ENCODE peak calls at places on chromosome 1, in six cellular contexts. E, L, K, H, Z and A are unnamed samples.

GRCh38 chr1:76770979-76771378 is 96.3 kb upstream of the ST6GALNAC5 start:
- DNase-seq in E (no peak), L (no peak), K (no peak), H (no peak), Z (no peak), A (no peak)

GRCh38 chr1:92755541-92756351 is 29.2 kb downstream of the EVI5 start:
- DNase-seq in E (no peak), L (no peak), K (no peak), H (peak), Z (peak), A (no peak)

GRCh38 chr1:115862406-115862805 is 21.5 kb upstream of the NHLH2 start:
- DNase-seq in E (peak), L (no peak), K (no peak), H (no peak), Z (no peak), A (no peak)

GRCh38 chr1:153629971-153630370 is 1.7 kb downstream of the S100A1 start:
- DNase-seq in E (no peak), L (no peak), K (no peak), H (no peak), Z (no peak), A (no peak)

GRCh38 chr1:6870571-6870970 is 85.3 kb downstream of the CAMTA1 start:
- DNase-seq in E (no peak), L (no peak), K (no peak), H (peak), Z (peak), A (no peak)

GRCh38 chr1:206700445-206701036 is 15.8 kb downstream of the MAPKAPK2 start:
- DNase-seq in E (no peak), L (no peak), K (no peak), H (no peak), Z (peak), A (no peak)

GRCh38 chr1:57124768-57125446 is 159.1 kb upstream of the C8B start:
- DNase-seq in E (peak), L (no peak), K (no peak), H (peak), Z (peak), A (no peak)

GRCh38 chr1:225865514-225865913 is 16.7 kb downstream of the TMEM63A start:
- DNase-seq in E (no peak), L (no peak), K (no peak), H (no peak), Z (no peak), A (no peak)

GRCh38 chr1:46461017-46461808 is 28.4 kb upstream of the DMBX1 start:
- DNase-seq in E (no peak), L (peak), K (no peak), H (no peak), Z (no peak), A (no peak)

GRCh38 chr1:35369922-35370671 is 101.6 kb downstream of the ZMYM4 start:
- DNase-seq in E (no peak), L (peak), K (no peak), H (peak), Z (peak), A (peak)

GRCh38 chr1:85494074-85494956 is 29.4 kb upstream of the DDAH1 start:
- DNase-seq in E (no peak), L (no peak), K (no peak), H (no peak), Z (no peak), A (no peak)

GRCh38 chr1:203325418-203326091 is 20.2 kb downstream of the BTG2 start:
- DNase-seq in E (no peak), L (no peak), K (no peak), H (no peak), Z (no peak), A (peak)

GRCh38 chr1:1539310-1540014 is 962 bp downstream of the TMEM240 start:
- DNase-seq in E (no peak), L (no peak), K (no peak), H (peak), Z (peak), A (no peak)

GRCh38 chr1:43770111-43770510 is 62.8 kb downstream of the ST3GAL3 start:
- DNase-seq in E (no peak), L (no peak), K (no peak), H (no peak), Z (no peak), A (no peak)
- H3K9ac ChIP-seq in E (no peak), L (no peak), K (no peak), H (no peak), Z (no peak), A (no peak)

GRCh38 chr1:181603735-181604410 is 120.6 kb downstream of the CACNA1E start:
- DNase-seq in E (no peak), L (no peak), K (no peak), H (no peak), Z (no peak), A (no peak)
- H3K9ac ChIP-seq in E (no peak), L (no peak), K (no peak), H (no peak), Z (no peak), A (no peak)

GRCh38 chr1:15756143-15757015 is 2.2 kb upstream of the FBLIM1 start:
- DNase-seq in E (peak), L (no peak), K (no peak), H (no peak), Z (no peak), A (peak)

GRCh38 chr1:15758537-15758936 is at the start of gene FBLIM1:
- DNase-seq in E (no peak), L (no peak), K (no peak), H (peak), Z (no peak), A (no peak)

GRCh38 chr1:15755643-15756040 is 3.0 kb upstream of the FBLIM1 start:
- DNase-seq in E (no peak), L (no peak), K (no peak), H (no peak), Z (no peak), A (no peak)

GRCh38 chr1:15757575-15758401 is 807 bp upstream of the FBLIM1 start:
- DNase-seq in E (no peak), L (no peak), K (no peak), H (peak), Z (peak), A (peak)

GRCh38 chr1:15757016-15757543 is 1.5 kb upstream of the FBLIM1 start:
- DNase-seq in E (no peak), L (no peak), K (no peak), H (no peak), Z (no peak), A (no peak)
- H3K9ac ChIP-seq in E (no peak), L (no peak), K (peak), H (no peak), Z (no peak), A (peak)

DNA sequence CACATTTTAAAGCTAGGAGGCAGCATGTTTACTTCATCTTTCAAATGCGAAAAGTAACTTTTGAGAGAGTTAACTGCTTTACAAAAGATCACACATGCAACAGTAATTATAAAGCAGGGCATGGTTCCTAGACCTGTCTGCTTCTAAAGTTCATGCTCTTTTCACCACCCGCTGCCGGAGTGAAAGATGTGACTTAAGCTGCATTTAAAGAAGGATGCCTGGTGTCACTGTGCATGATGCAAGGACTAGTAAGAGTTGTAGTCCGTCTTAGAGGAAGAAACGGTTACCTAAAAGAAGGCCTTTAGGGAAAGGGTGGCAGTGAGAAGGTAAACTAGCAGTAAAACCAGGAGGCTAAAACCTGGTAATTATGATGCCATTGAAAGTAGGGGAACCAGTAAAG is 1689.1 kb downstream of the KCNT2 start:
- DNase-seq in E (no peak), L (no peak), K (no peak), H (no peak), Z (no peak), A (no peak)
- H3K9ac ChIP-seq in E (no peak), L (no peak), K (no peak), H (no peak), Z (no peak), A (no peak)

GRCh38 chr1:213982814-213983588 is 4.8 kb upstream of the PROX1 start:
- DNase-seq in E (no peak), L (no peak), K (no peak), H (peak), Z (no peak), A (no peak)
- H3K9ac ChIP-seq in E (no peak), L (no peak), K (peak), H (no peak), Z (no peak), A (peak)

DNA sequence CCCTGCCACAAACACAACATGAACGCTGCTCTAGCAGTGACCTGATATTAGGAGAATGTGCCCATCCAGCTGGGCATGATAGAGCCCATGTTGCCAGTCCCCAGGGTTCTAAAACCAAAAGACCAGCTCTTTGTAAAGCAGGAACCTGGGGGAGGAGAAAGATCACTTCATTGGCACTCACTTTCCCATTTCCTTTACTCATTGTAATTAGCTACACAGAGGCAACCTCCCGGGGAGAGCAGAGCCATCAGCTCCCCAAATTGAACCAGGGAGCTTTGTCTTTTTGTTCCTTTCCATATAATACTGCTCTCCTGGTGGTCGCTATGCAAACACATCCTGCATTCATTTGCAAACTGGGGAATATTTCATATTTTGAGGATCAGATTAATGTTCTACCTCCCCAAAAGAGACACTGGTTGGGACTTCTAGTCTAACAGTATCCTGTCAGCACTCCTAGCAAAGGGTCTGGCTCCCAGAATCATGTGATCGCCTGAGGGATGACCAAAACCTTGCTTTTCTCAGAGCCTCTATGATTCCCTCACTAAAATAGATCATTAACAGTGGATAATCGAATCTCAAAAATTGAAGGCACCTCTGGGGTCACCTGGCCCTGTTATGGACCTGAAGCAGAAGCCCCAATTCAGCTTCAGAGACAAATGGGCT is 76.7 kb upstream of the CD1D start:
- DNase-seq in E (no peak), L (no peak), K (peak), H (no peak), Z (no peak), A (no peak)
- H3K9ac ChIP-seq in E (no peak), L (no peak), K (no peak), H (no peak), Z (no peak), A (no peak)